ENCODE peak calls at places on chromosomes 4 and X, in ten cellular contexts. S is AG09319; Q is thoracic aorta; U is glutamatergic neuron; T is tibial artery; A is spleen; O is CD4-positive, alpha-beta T cell; C is fibroblast of lung; P is progenitor cell of endocrine pancreas; E is natural killer cell. M is an unnamed sample.

GRCh38 chr4:6601661-6602250 is 26.8 kb downstream of the MAN2B2 start:
- DNase-seq in S (no peak), Q (no peak), U (no peak), T (no peak), A (no peak), O (no peak), C (no peak), P (no peak), E (no peak), M (no peak)

GRCh38 chr4:173264245-173264959 is 69.8 kb downstream of the HMGB2 start:
- DNase-seq in S (peak), Q (no peak), U (no peak), T (no peak), A (no peak), O (peak), C (peak), P (no peak), E (no peak), M (no peak)

GRCh38 chr4:96916731-96917130 is 1076.8 kb downstream of the PDHA2 start:
- DNase-seq in S (no peak), Q (no peak), U (peak), T (no peak), A (no peak), O (no peak), C (no peak), P (no peak), E (no peak), M (no peak)

GRCh38 chr4:101037938-101038413 is 309.4 kb downstream of the PPP3CA start:
- DNase-seq in S (no peak), Q (no peak), U (no peak), T (no peak), A (no peak), O (no peak), C (no peak), P (no peak), E (no peak), M (no peak)

GRCh38 chrX:39903937-39904336 is 193.8 kb downstream of the BCOR start:
- DNase-seq in S (no peak), Q (no peak), U (no peak), T (no peak), A (no peak), O (no peak), C (no peak), P (no peak), E (no peak), M (no peak)

GRCh38 chr4:72366601-72367000 is 202.4 kb downstream of the ADAMTS3 start:
- DNase-seq in S (no peak), Q (no peak), U (no peak), T (no peak), A (no peak), O (no peak), C (no peak), P (no peak), E (no peak), M (no peak)

GRCh38 chr4:11297201-11297600 is 131.5 kb downstream of the HS3ST1 start:
- DNase-seq in S (no peak), Q (no peak), U (no peak), T (no peak), A (no peak), O (no peak), C (no peak), P (no peak), E (no peak), M (no peak)

GRCh38 chr4:155591784-155592567 is 74.7 kb upstream of the GUCY1A1 start:
- DNase-seq in S (no peak), Q (no peak), U (no peak), T (no peak), A (no peak), O (no peak), C (no peak), P (no peak), E (no peak), M (no peak)

GRCh38 chrX:38548508-38548907 is 12.8 kb upstream of the TSPAN7 start:
- DNase-seq in S (no peak), Q (no peak), U (no peak), T (no peak), A (no peak), O (no peak), C (no peak), P (no peak), E (no peak), M (no peak)

GRCh38 chr4:81424336-81424735 is 47.4 kb downstream of the RASGEF1B start:
- DNase-seq in S (no peak), Q (no peak), U (no peak), T (no peak), A (no peak), O (no peak), C (no peak), P (no peak), E (no peak), M (no peak)

GRCh38 chr4:42703776-42704175 is 46.9 kb upstream of the ATP8A1 start:
- DNase-seq in S (no peak), Q (no peak), U (peak), T (no peak), A (no peak), O (no peak), C (no peak), P (no peak), E (no peak), M (no peak)

GRCh38 chr4:150828159-150828558 is 186.9 kb downstream of the LRBA start:
- DNase-seq in S (no peak), Q (no peak), U (no peak), T (no peak), A (peak), O (peak), C (no peak), P (no peak), E (peak), M (no peak)

GRCh38 chr4:10096201-10096975 is 20.2 kb downstream of the WDR1 start:
- DNase-seq in S (peak), Q (peak), U (no peak), T (peak), A (peak), O (peak), C (peak), P (no peak), E (peak), M (peak)

GRCh38 chrX:115624916-115625315 is 63.9 kb downstream of the PLS3 start:
- DNase-seq in S (no peak), Q (no peak), U (no peak), T (no peak), A (no peak), O (no peak), C (no peak), P (no peak), E (no peak), M (no peak)

GRCh38 chrX:107675823-107676555 is 47.7 kb downstream of the PRPS1 start:
- DNase-seq in S (no peak), Q (no peak), U (no peak), T (peak), A (no peak), O (peak), C (peak), P (no peak), E (no peak), M (no peak)

GRCh38 chr4:142961866-142962265 is 115.8 kb upstream of the INPP4B start:
- DNase-seq in S (no peak), Q (no peak), U (no peak), T (no peak), A (no peak), O (no peak), C (no peak), P (no peak), E (no peak), M (no peak)

GRCh38 chr4:171648926-171649325 is 164.3 kb upstream of the GALNTL6 start:
- DNase-seq in S (no peak), Q (no peak), U (no peak), T (no peak), A (no peak), O (no peak), C (no peak), P (no peak), E (no peak), M (no peak)

GRCh38 chr4:154497901-154498300 is 6.3 kb upstream of the DCHS2 start:
- DNase-seq in S (no peak), Q (no peak), U (no peak), T (no peak), A (no peak), O (no peak), C (no peak), P (no peak), E (no peak), M (no peak)

GRCh38 chr4:154506253-154506652 is 14.7 kb upstream of the DCHS2 start:
- DNase-seq in S (no peak), Q (no peak), U (no peak), T (no peak), A (no peak), O (no peak), C (peak), P (no peak), E (no peak), M (no peak)

GRCh38 chr4:154507170-154507569 is 15.6 kb upstream of the DCHS2 start:
- DNase-seq in S (no peak), Q (no peak), U (no peak), T (no peak), A (no peak), O (no peak), C (no peak), P (no peak), E (no peak), M (no peak)

DNA sequence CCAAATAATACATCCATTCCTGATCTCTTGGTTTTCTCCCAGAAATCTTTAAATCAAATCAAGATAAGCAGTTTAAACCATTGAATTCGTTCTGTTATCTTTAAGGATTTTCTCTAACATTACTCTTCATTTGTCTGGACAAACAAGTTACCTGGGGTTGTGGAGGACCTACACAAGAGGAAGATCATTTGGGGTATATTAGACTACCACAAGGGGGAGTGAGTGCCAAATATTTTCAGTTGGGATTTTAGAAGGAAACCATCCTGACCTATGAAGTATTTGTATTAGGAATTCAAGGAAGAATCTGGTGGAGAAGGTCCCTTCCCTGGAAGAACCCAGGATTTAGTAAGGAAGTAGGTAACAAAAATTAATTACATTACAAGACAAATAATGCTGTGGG is 12.0 kb upstream of the DCHS2 start:
- DNase-seq in S (no peak), Q (no peak), U (no peak), T (no peak), A (no peak), O (no peak), C (peak), P (no peak), E (no peak), M (no peak)
- TF ChIP-seq CTCF in S (peak), Q (peak), U (peak), T (no peak), A (no peak), O (peak), C (peak), P (peak), E (no peak), M (peak)

GRCh38 chr4:61997813-61998212 is 797.7 kb downstream of the ADGRL3 start:
- DNase-seq in S (no peak), Q (no peak), U (no peak), T (no peak), A (no peak), O (no peak), C (no peak), P (no peak), E (no peak), M (no peak)

GRCh38 chr4:61992351-61992750 is 792.2 kb downstream of the ADGRL3 start:
- DNase-seq in S (no peak), Q (no peak), U (peak), T (no peak), A (no peak), O (no peak), C (no peak), P (no peak), E (no peak), M (no peak)

GRCh38 chr4:61995717-61996337 is 795.7 kb downstream of the ADGRL3 start:
- DNase-seq in S (no peak), Q (no peak), U (no peak), T (no peak), A (no peak), O (no peak), C (no peak), P (no peak), E (no peak), M (no peak)

GRCh38 chr4:61996943-61997342 is 796.8 kb downstream of the ADGRL3 start:
- DNase-seq in S (no peak), Q (no peak), U (no peak), T (no peak), A (no peak), O (no peak), C (no peak), P (no peak), E (no peak), M (no peak)

GRCh38 chr4:61994036-61994435 is 793.9 kb downstream of the ADGRL3 start:
- DNase-seq in S (no peak), Q (no peak), U (no peak), T (no peak), A (no peak), O (no peak), C (peak), P (no peak), E (no peak), M (no peak)
- TF ChIP-seq CTCF in S (no peak), Q (no peak), U (no peak), T (no peak), A (no peak), O (no peak), C (no peak), P (no peak), E (no peak), M (no peak)

GRCh38 chr4:39658756-39659155 is 20.1 kb upstream of the SMIM14 start:
- DNase-seq in S (no peak), Q (no peak), U (no peak), T (no peak), A (no peak), O (no peak), C (peak), P (no peak), E (no peak), M (no peak)
- TF ChIP-seq CTCF in S (peak), Q (peak), U (no peak), T (peak), A (no peak), O (peak), C (peak), P (no peak), E (no peak), M (peak)

GRCh38 chr4:35939746-35940145 is 304.6 kb downstream of the ARAP2 start:
- DNase-seq in S (no peak), Q (no peak), U (no peak), T (no peak), A (no peak), O (no peak), C (no peak), P (no peak), E (no peak), M (no peak)

GRCh38 chr4:35934370-35934981 is 309.8 kb downstream of the ARAP2 start:
- DNase-seq in S (no peak), Q (no peak), U (no peak), T (no peak), A (no peak), O (no peak), C (peak), P (no peak), E (no peak), M (no peak)
- TF ChIP-seq CTCF in S (peak), Q (peak), U (peak), T (no peak), A (no peak), O (peak), C (peak), P (peak), E (peak), M (peak)

DNA sequence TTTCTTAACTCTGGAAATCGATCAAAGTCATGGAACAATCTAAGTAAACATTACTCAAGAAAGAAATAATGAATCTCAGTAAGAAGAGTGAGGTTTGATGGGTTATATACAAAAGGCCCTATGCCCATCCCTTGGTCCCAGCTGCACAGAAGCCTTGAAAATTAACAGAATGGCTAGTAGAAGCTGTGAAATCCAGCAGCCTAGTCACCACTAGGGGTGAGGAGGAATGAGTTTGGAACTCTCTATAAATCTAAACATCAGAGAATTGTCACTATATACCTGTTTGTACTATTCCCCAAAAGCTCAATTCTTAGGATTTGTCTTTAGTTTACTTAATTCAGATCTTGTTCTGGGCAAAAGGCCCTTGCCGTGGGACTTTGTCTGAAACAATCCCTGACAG is 313.9 kb upstream of the GRID2 start:
- DNase-seq in S (no peak), Q (no peak), U (no peak), T (no peak), A (no peak), O (no peak), C (no peak), P (no peak), E (no peak), M (no peak)
- TF ChIP-seq CTCF in S (no peak), Q (no peak), U (no peak), T (no peak), A (no peak), O (no peak), C (no peak), P (peak), E (no peak), M (no peak)